ENCODE peak calls at places on chromosomes 6 and 20, in seven cellular contexts. J is IMR-90, C is AG04450, X is OCI-LY7, Z is fibroblast of the aortic adventitia, N is ovary, G is fibroblast of pulmonary artery. I is an unnamed sample.

GRCh38 chr6:163738725-163739124 is 324.2 kb downstream of the QKI start:
- DNase-seq in J (peak), C (no peak), X (no peak), Z (no peak), N (no peak), G (no peak), I (no peak)

GRCh38 chr6:154301086-154301625 is 55.4 kb downstream of the IPCEF1 start:
- DNase-seq in J (peak), C (no peak), X (no peak), Z (no peak), N (no peak), G (no peak), I (no peak)

GRCh38 chr6:114874384-114874783 is 531.6 kb upstream of the HS3ST5 start:
- DNase-seq in J (no peak), C (no peak), X (no peak), Z (no peak), N (no peak), G (no peak), I (no peak)

GRCh38 chr6:138231399-138231886 is 13.2 kb upstream of the PBOV1 start:
- DNase-seq in J (no peak), C (no peak), X (no peak), Z (no peak), N (no peak), G (no peak), I (no peak)

GRCh38 chr6:31897612-31898199 is at the start of gene EHMT2:
- DNase-seq in J (peak), C (no peak), X (peak), Z (peak), N (peak), G (peak), I (no peak)

GRCh38 chr20:41405436-41405835 is 38.8 kb upstream of the EMILIN3 start:
- DNase-seq in J (no peak), C (no peak), X (no peak), Z (no peak), N (no peak), G (no peak), I (no peak)

GRCh38 chr6:78863576-78863975 is 3.8 kb upstream of the IRAK1BP1 start:
- DNase-seq in J (no peak), C (no peak), X (no peak), Z (no peak), N (no peak), G (no peak), I (no peak)

GRCh38 chr6:30462482-30462881 is 26.8 kb upstream of the HLA-E start:
- DNase-seq in J (no peak), C (no peak), X (no peak), Z (no peak), N (no peak), G (no peak), I (no peak)

GRCh38 chr20:47610945-47611250 is 109.2 kb downstream of the NCOA3 start:
- DNase-seq in J (no peak), C (no peak), X (no peak), Z (no peak), N (no peak), G (peak), I (no peak)

GRCh38 chr20:33838035-33838864 is 27.1 kb downstream of the CHMP4B start:
- DNase-seq in J (no peak), C (no peak), X (no peak), Z (no peak), N (no peak), G (no peak), I (no peak)

GRCh38 chr6:158041370-158041769 is 59.7 kb downstream of the SYNJ2 start:
- DNase-seq in J (no peak), C (no peak), X (no peak), Z (peak), N (no peak), G (peak), I (no peak)

GRCh38 chr6:4732691-4733315 is 43.4 kb upstream of the CDYL start:
- DNase-seq in J (peak), C (peak), X (no peak), Z (peak), N (peak), G (peak), I (peak)

GRCh38 chr6:7730852-7731251 is 5.0 kb downstream of the BMP6 start:
- DNase-seq in J (peak), C (peak), X (no peak), Z (peak), N (no peak), G (peak), I (peak)

GRCh38 chr20:47973519-47974233 is 188.4 kb upstream of the SULF2 start:
- DNase-seq in J (no peak), C (no peak), X (no peak), Z (no peak), N (no peak), G (no peak), I (no peak)

GRCh38 chr20:32354592-32355416 is 3.3 kb upstream of the ASXL1 start:
- DNase-seq in J (peak), C (no peak), X (no peak), Z (peak), N (no peak), G (peak), I (peak)

DNA sequence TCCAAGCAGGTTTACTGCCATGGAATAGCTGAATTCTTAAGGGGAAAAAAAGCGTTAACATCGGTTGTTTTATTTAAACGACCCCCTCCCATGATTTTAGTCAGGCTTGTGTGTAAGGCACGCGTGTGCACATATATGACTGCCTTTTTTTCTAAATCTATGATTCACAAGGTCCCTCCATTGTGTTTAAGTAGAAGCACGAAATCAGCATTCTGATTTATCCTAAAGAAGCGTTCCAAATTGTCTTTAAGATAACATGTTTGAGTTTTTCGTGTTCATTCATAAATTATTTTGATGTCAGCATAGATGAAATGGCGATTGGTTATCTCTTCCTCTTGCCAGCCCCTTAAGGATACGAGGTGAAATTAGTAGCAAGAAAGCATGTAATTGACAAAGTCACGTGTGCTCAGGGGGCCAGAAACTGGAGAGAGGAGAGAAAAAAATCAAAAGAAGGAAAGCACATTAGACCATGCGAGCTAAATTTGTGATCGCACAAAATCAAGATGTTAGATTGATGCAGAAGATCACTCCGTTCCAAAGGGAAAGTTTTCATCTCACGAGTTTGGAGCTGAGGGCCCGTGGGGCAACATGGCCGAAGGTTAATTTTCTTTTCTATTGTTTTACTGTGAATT is at the start of gene LIN28B:
- DNase-seq in J (no peak), C (no peak), X (no peak), Z (no peak), N (no peak), G (no peak), I (no peak)
- H3K4me3 ChIP-seq in J (no peak), C (no peak), X (no peak), Z (no peak), N (no peak), G (no peak), I (peak)

GRCh38 chr20:9344080-9344920 is 170.1 kb upstream of the LAMP5 start:
- DNase-seq in J (peak), C (no peak), X (no peak), Z (no peak), N (no peak), G (peak), I (peak)
- H3K4me3 ChIP-seq in J (no peak), C (no peak), X (no peak), Z (no peak), N (no peak), G (no peak), I (no peak)

DNA sequence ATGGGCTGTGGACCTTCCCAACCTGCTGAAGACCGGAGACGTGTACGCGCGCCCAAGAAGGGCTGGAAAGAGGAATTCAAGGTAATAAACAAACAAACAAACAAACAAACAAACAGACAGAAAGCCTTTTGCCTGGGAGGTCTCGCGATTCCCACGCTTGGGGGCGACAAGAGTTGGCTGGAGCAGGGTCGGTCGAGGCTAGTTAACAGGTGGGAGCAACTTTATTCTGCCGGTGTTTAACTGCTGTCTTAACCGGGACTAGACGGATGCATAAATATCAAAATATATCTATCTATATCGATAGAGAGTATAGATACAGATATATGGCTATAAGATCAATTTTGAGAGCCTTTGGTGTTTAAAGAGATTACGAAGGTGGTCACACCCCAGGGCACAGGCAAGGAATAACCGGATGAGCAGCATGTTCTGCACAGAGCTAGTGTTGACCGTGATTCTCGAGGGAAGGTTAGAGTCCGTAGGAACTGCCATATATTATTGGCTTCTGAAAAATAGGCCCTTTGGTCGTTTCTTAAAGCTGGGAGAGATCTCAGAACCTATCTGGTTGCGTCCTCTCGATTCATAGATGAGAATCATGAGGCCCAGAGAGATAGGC is 514 bp downstream of the STMND1 start:
- DNase-seq in J (no peak), C (no peak), X (no peak), Z (no peak), N (no peak), G (no peak), I (no peak)
- H3K4me3 ChIP-seq in J (peak), C (peak), X (no peak), Z (no peak), N (peak), G (peak), I (peak)

GRCh38 chr20:57262244-57263126 is 4.0 kb downstream of the BMP7 start:
- DNase-seq in J (no peak), C (no peak), X (no peak), Z (no peak), N (no peak), G (no peak), I (no peak)

GRCh38 chr20:57260065-57260958 is 6.1 kb downstream of the BMP7 start:
- DNase-seq in J (no peak), C (no peak), X (no peak), Z (no peak), N (no peak), G (no peak), I (no peak)

GRCh38 chr20:57261488-57262243 is 4.8 kb downstream of the BMP7 start:
- DNase-seq in J (no peak), C (no peak), X (no peak), Z (no peak), N (no peak), G (no peak), I (no peak)

GRCh38 chr20:57259179-57260021 is 7.0 kb downstream of the BMP7 start:
- DNase-seq in J (no peak), C (no peak), X (no peak), Z (no peak), N (no peak), G (no peak), I (no peak)

DNA sequence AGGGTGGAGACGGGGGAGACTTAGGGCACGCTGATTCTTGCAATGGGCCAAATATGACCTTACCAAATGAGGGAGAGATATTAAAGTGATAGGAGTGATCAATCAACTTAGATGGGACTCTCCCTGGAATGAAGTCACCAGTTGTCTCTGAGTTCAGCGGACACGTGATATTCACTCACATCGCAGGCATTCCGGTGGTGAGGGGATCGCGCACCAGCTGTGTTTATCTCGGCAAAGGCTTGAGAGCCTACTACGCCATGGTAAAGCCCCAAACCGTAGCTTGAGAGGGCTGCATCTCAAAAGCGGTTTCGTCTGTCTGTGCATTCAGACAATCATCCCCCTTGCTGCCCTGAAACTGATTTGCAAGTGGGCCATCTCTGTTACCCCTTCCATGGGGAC is 5.5 kb downstream of the BMP7 start:
- DNase-seq in J (peak), C (no peak), X (no peak), Z (no peak), N (no peak), G (no peak), I (no peak)
- H3K4me3 ChIP-seq in J (no peak), C (no peak), X (no peak), Z (no peak), N (no peak), G (no peak), I (no peak)

DNA sequence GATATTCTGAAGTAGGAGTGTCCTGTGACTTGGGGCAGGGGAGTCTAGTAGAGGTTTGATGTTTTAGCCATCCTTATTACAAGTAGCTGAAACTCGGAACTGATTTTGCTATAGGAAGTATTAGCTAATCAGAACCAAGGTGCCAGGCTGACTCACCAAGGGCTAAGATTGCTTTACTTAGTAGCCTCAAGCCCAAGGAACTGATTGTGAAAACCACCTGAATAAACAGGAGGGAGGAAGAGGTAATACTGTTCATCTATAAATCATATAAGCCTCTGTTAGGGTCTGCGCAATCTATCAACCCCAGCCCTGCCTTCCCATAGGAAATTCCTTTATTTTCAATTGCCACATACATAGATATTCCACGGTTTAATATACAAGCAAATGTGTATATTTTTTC is 54.4 kb downstream of the GNAS start:
- DNase-seq in J (peak), C (no peak), X (peak), Z (peak), N (no peak), G (peak), I (no peak)
- H3K4me3 ChIP-seq in J (no peak), C (no peak), X (peak), Z (no peak), N (no peak), G (no peak), I (no peak)

DNA sequence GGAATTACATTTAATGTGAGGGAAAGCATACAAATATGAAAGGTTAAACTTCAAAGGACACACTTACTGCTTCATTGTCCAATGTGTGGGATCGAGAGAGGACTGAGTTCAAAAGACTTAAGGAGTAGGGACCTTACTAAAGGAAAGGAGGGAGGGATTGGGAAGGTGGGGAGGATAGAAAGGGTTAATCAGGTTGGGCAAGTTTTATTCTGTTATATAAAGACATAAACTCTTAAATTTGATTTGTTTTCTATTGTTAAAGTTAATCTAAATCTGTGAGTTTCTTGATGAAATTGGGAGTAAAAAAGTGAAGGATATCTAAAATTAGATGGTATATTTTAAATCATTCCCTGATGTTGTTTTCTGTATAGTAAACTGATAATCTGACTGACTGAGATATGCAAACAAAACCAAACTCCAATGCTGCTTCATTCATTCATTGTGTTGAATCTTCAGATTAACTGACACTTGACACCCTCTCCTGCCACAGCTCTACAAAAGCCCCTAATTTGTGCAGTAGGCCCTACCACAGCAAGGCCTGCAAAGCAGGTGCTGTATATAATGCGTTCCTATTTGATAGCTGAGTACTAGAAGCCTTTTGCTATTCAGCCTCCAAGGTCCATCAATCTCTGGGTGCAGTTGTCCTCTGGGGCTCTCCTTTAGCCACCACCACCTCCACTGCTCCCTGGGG is 1.3 kb upstream of the UBE2J1 start:
- DNase-seq in J (no peak), C (no peak), X (peak), Z (no peak), N (no peak), G (no peak), I (no peak)
- H3K4me3 ChIP-seq in J (no peak), C (no peak), X (peak), Z (no peak), N (no peak), G (no peak), I (no peak)

GRCh38 chr6:119346914-119347313 is 2.6 kb downstream of the MAN1A1 start:
- DNase-seq in J (no peak), C (no peak), X (no peak), Z (peak), N (no peak), G (no peak), I (no peak)

GRCh38 chr6:119345114-119345513 is 4.4 kb downstream of the MAN1A1 start:
- DNase-seq in J (no peak), C (no peak), X (no peak), Z (no peak), N (no peak), G (no peak), I (no peak)

GRCh38 chr6:119347466-119348307 is 1.9 kb downstream of the MAN1A1 start:
- DNase-seq in J (peak), C (no peak), X (peak), Z (peak), N (no peak), G (no peak), I (no peak)

GRCh38 chr6:119348308-119349040 is 1.1 kb downstream of the MAN1A1 start:
- DNase-seq in J (peak), C (no peak), X (peak), Z (peak), N (peak), G (no peak), I (no peak)

GRCh38 chr6:119346450-119346849 is 3.1 kb downstream of the MAN1A1 start:
- DNase-seq in J (no peak), C (no peak), X (peak), Z (peak), N (no peak), G (no peak), I (no peak)
- H3K4me3 ChIP-seq in J (no peak), C (peak), X (peak), Z (peak), N (peak), G (peak), I (peak)

DNA sequence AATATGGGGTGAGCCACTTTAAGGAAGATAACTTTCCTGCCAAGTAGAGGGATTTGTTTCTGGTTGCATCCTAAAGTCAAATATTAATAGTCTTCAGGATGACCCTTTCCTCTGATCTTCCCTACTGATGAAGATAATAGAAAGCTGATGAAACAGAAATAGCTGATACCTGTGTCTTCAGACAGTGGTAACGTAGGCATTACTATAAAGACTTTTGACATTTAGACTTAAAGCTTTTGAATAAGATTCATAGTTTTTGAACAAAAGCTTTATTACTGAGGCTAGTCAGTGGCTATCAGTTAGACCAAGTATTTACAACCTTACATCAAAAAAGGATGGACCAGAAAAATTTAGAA is 1.4 kb downstream of the NEDD9 start:
- DNase-seq in J (no peak), C (no peak), X (no peak), Z (no peak), N (no peak), G (no peak), I (no peak)
- H3K4me3 ChIP-seq in J (peak), C (peak), X (no peak), Z (no peak), N (peak), G (peak), I (peak)

I was measured in skeletal muscle cell.